ENCODE peak calls at places on chromosomes 6 and 20, in nine cellular contexts. E is G401; P is left ventricle myocardium inferior; Y is H54; G is astrocyte of the spinal cord; Z is hypothalamus; L is OCI-LY7; A is stimulated activated CD4-positive, alpha-beta T cell treated with anti-CD3 and anti-CD28 coated beads, Interleukin-2, amount 100 ng/mL, for 48 hours; K is GM23248. H is an unnamed sample.
A peak's percentile ranks its signal among the peaks of the same experiment; 100 is the strongest.

GRCh38 chr6:75546401-75546800 is 52.8 kb upstream of the FILIP1 start:
- DNase-seq in Y (no peak), E (peak; percentile 3), P (no peak), Z (no peak), G (peak; percentile 52), A (no peak), K (peak; percentile 76), L (peak; percentile 7), H (peak; percentile 50)

GRCh38 chr6:26520088-26520839 is 17.9 kb upstream of the HMGN4 start:
- DNase-seq in K (peak; percentile 75), E (no peak), Z (peak; percentile 26), G (peak; percentile 74), L (no peak), P (no peak), Y (no peak), A (no peak), H (no peak)

GRCh38 chr6:84390334-84390733 is 162.9 kb upstream of the CEP162 start:
- DNase-seq in A (no peak), E (no peak), Y (no peak), Z (no peak), L (no peak), G (peak; percentile 6), K (peak; percentile 4), P (no peak), H (no peak)

GRCh38 chr6:85641916-85642773 is 541 bp downstream of the SYNCRIP start:
- DNase-seq in Z (peak; percentile 48), Y (no peak), A (peak; percentile 30), E (peak; percentile 57), P (peak; percentile 63), L (peak; percentile 66), G (peak; percentile 37), K (peak; percentile 82), H (peak; percentile 72)

GRCh38 chr20:33229843-33230242 is 6.0 kb upstream of the BPIFA1 start:
- DNase-seq in Z (no peak), K (no peak), E (no peak), P (no peak), G (no peak), Y (no peak), L (no peak), A (no peak), H (no peak)

GRCh38 chr6:21947751-21948386 is 349.0 kb downstream of the PRL start:
- DNase-seq in A (no peak), Y (no peak), P (no peak), L (no peak), E (no peak), G (peak; percentile 13), K (no peak), Z (no peak), H (peak; percentile 44)

GRCh38 chr20:48329676-48330644 is 497.8 kb downstream of the PREX1 start:
- DNase-seq in L (peak; percentile 29), P (no peak), Z (no peak), A (no peak), E (no peak), Y (no peak), K (peak; percentile 54), G (peak; percentile 61), H (peak; percentile 16)

GRCh38 chr6:134374486-134374885 is 56.6 kb upstream of the SGK1 start:
- DNase-seq in A (no peak), Z (no peak), P (no peak), G (peak; percentile 77), K (peak; percentile 50), L (no peak), Y (no peak), E (peak; percentile 25), H (peak; percentile 28)

GRCh38 chr20:7437311-7437710 is 502.9 kb downstream of the HAO1 start:
- DNase-seq in Z (no peak), E (no peak), P (no peak), A (no peak), L (no peak), G (peak; percentile 5), K (no peak), Y (no peak), H (no peak)

GRCh38 chr20:24732599-24732998 is 216.5 kb upstream of the CST7 start:
- DNase-seq in E (no peak), P (no peak), K (no peak), L (no peak), G (no peak), Y (no peak), A (no peak), Z (no peak), H (no peak)

GRCh38 chr6:56686429-56686828 is 43.7 kb upstream of the DST start:
- DNase-seq in E (no peak), Z (no peak), Y (no peak), P (no peak), L (no peak), A (no peak), G (no peak), K (no peak), H (no peak)

GRCh38 chr20:58149412-58150091 is 78.9 kb downstream of the ANKRD60 start:
- DNase-seq in G (no peak), P (no peak), K (peak; percentile 36), Z (no peak), Y (no peak), E (no peak), A (no peak), L (no peak), H (no peak)

GRCh38 chr20:57695940-57696339 is 13.9 kb downstream of the PMEPA1 start:
- DNase-seq in L (no peak), K (no peak), Z (no peak), P (no peak), G (no peak), Y (no peak), A (no peak), E (no peak), H (no peak)

GRCh38 chr6:39746795-39747194 is 21.6 kb upstream of the KIF6 start:
- DNase-seq in A (no peak), L (no peak), G (no peak), Y (no peak), E (no peak), K (no peak), P (no peak), Z (no peak), H (no peak)

GRCh38 chr6:46888031-46888430 is 33.7 kb downstream of the ADGRF5 start:
- DNase-seq in E (no peak), L (no peak), P (no peak), K (peak; percentile 33), A (no peak), G (peak; percentile 11), Y (no peak), Z (no peak), H (peak; percentile 57)

GRCh38 chr6:166687538-166688259 is 60.6 kb upstream of the RPS6KA2 start:
- DNase-seq in Z (no peak), L (no peak), G (no peak), Y (no peak), P (no peak), A (no peak), E (no peak), K (no peak), H (no peak)

GRCh38 chr6:143176090-143177021 is 115.7 kb downstream of the AIG1 start:
- DNase-seq in K (peak; percentile 90), E (no peak), Z (no peak), L (no peak), A (no peak), P (no peak), G (peak; percentile 98), Y (no peak), H (peak; percentile 91)

GRCh38 chr20:43040427-43040826 is 149.3 kb downstream of the PTPRT start:
- DNase-seq in A (no peak), E (no peak), P (no peak), L (peak; percentile 6), K (peak; percentile 2), Z (no peak), Y (peak; percentile 11), G (no peak), H (no peak)

GRCh38 chr6:158756977-158757752 is 62.0 kb downstream of the EZR start:
- DNase-seq in L (no peak), E (no peak), P (no peak), Z (no peak), K (no peak), G (no peak), Y (no peak), A (no peak), H (no peak)

GRCh38 chr6:126826315-126826714 is 292.2 kb upstream of the RSPO3 start:
- DNase-seq in G (peak; percentile 19), Z (no peak), E (no peak), K (peak; percentile 32), P (no peak), L (no peak), Y (no peak), A (no peak), H (no peak)

GRCh38 chr20:11853359-11853758 is 64.3 kb upstream of the BTBD3 start:
- DNase-seq in A (no peak), L (no peak), P (no peak), G (no peak), K (peak; percentile 33), Y (no peak), Z (no peak), E (no peak), H (peak; percentile 6)

GRCh38 chr6:90401933-90402830 is 105.5 kb upstream of the BACH2 start:
- DNase-seq in L (peak; percentile 27), A (no peak), Z (no peak), G (no peak), K (no peak), E (no peak), P (no peak), Y (no peak), H (no peak)

GRCh38 chr6:117493470-117493869 is 11.0 kb downstream of the DCBLD1 start:
- DNase-seq in K (no peak), L (no peak), E (no peak), Z (no peak), P (no peak), G (no peak), Y (no peak), A (no peak), H (no peak)

GRCh38 chr6:33975631-33976424 is 170.1 kb downstream of the GRM4 start:
- DNase-seq in G (no peak), L (no peak), P (no peak), Y (no peak), E (no peak), A (no peak), Z (no peak), K (no peak), H (no peak)

GRCh38 chr20:23266530-23267398 is 83.8 kb upstream of the NXT1 start:
- DNase-seq in E (no peak), G (no peak), A (no peak), P (no peak), K (no peak), Y (no peak), L (no peak), Z (no peak), H (no peak)

H was measured in mesenchymal stem cell.